ENCODE peak calls at places on chromosomes 11 and 22, in six cellular contexts. One of them, this sample, is unnamed. For H3K4me1, the result is how much of the 10 kb centered on the place peaks cover.

GRCh38 chr11:84714316-84714780 is 912.8 kb downstream of the DLG2 start:
- DNase-seq in mucosa of descending colon: no peak
- DNase-seq in prostate gland: peak
- DNase-seq in uterus: no peak
- DNase-seq in CD4-positive, alpha-beta memory T cell: no peak
- DNase-seq in A549: peak
- DNase-seq in this sample: peak

GRCh38 chr22:19488285-19488684 is 8.6 kb downstream of the CDC45 start:
- DNase-seq in uterus: no peak
- DNase-seq in prostate gland: no peak
- DNase-seq in mucosa of descending colon: no peak
- DNase-seq in A549: no peak
- DNase-seq in CD4-positive, alpha-beta memory T cell: no peak
- DNase-seq in this sample: no peak

GRCh38 chr11:98307827-98308491 is 712.8 kb upstream of the CNTN5 start:
- DNase-seq in mucosa of descending colon: no peak
- DNase-seq in CD4-positive, alpha-beta memory T cell: no peak
- DNase-seq in uterus: no peak
- DNase-seq in A549: no peak
- DNase-seq in prostate gland: no peak
- DNase-seq in this sample: no peak

GRCh38 chr11:12997168-12997567 is 11.9 kb upstream of the RASSF10 start:
- DNase-seq in A549: no peak
- DNase-seq in uterus: no peak
- DNase-seq in prostate gland: no peak
- DNase-seq in CD4-positive, alpha-beta memory T cell: no peak
- DNase-seq in mucosa of descending colon: no peak
- DNase-seq in this sample: no peak

GRCh38 chr11:84289381-84289906 is 1003.3 kb upstream of the CCDC90B start:
- DNase-seq in A549: no peak
- DNase-seq in mucosa of descending colon: no peak
- DNase-seq in prostate gland: no peak
- DNase-seq in CD4-positive, alpha-beta memory T cell: no peak
- DNase-seq in uterus: no peak
- DNase-seq in this sample: no peak

GRCh38 chr11:74592441-74593362 is at the start of gene POLD3:
- DNase-seq in A549: peak
- DNase-seq in uterus: peak
- DNase-seq in mucosa of descending colon: peak
- DNase-seq in CD4-positive, alpha-beta memory T cell: peak
- DNase-seq in prostate gland: peak
- DNase-seq in this sample: peak

GRCh38 chr11:129930743-129931142 is 35.4 kb upstream of the NFRKB start:
- DNase-seq in mucosa of descending colon: no peak
- DNase-seq in prostate gland: no peak
- DNase-seq in A549: no peak
- DNase-seq in CD4-positive, alpha-beta memory T cell: no peak
- DNase-seq in uterus: no peak
- DNase-seq in this sample: no peak

GRCh38 chr22:40218723-40219294 is 41.1 kb downstream of the TNRC6B start:
- DNase-seq in prostate gland: no peak
- DNase-seq in A549: no peak
- DNase-seq in CD4-positive, alpha-beta memory T cell: no peak
- DNase-seq in uterus: no peak
- DNase-seq in mucosa of descending colon: no peak
- DNase-seq in this sample: no peak

GRCh38 chr22:46749682-46750529 is 11.9 kb upstream of the CERK start:
- DNase-seq in mucosa of descending colon: peak
- DNase-seq in uterus: no peak
- DNase-seq in prostate gland: no peak
- DNase-seq in CD4-positive, alpha-beta memory T cell: no peak
- DNase-seq in A549: no peak
- DNase-seq in this sample: no peak

GRCh38 chr11:109203176-109203575 is 218.8 kb upstream of the C11orf87 start:
- DNase-seq in A549: no peak
- DNase-seq in prostate gland: no peak
- DNase-seq in CD4-positive, alpha-beta memory T cell: no peak
- DNase-seq in uterus: no peak
- DNase-seq in mucosa of descending colon: no peak
- DNase-seq in this sample: no peak

GRCh38 chr22:20268350-20269012 is 363 bp upstream of the RTN4R start:
- DNase-seq in A549: peak
- DNase-seq in CD4-positive, alpha-beta memory T cell: peak
- DNase-seq in uterus: peak
- DNase-seq in prostate gland: peak
- DNase-seq in mucosa of descending colon: peak
- DNase-seq in this sample: peak

GRCh38 chr11:75421035-75421602 is 11.9 kb downstream of the KLHL35 start:
- DNase-seq in A549: no peak
- DNase-seq in uterus: no peak
- DNase-seq in mucosa of descending colon: peak
- DNase-seq in prostate gland: no peak
- DNase-seq in CD4-positive, alpha-beta memory T cell: no peak
- DNase-seq in this sample: no peak

GRCh38 chr11:58900479-58901420 is 38.5 kb upstream of the GLYATL1 start:
- DNase-seq in uterus: no peak
- DNase-seq in mucosa of descending colon: peak
- DNase-seq in CD4-positive, alpha-beta memory T cell: no peak
- DNase-seq in prostate gland: peak
- DNase-seq in A549: peak
- DNase-seq in this sample: peak

GRCh38 chr11:33891714-33892327 is at the start of gene LMO2:
- DNase-seq in prostate gland: no peak
- DNase-seq in mucosa of descending colon: no peak
- DNase-seq in uterus: no peak
- DNase-seq in A549: no peak
- DNase-seq in CD4-positive, alpha-beta memory T cell: no peak
- DNase-seq in this sample: no peak

GRCh38 chr11:65917434-65918210 is 1.2 kb downstream of the C11orf68 start:
- DNase-seq in mucosa of descending colon: peak
- DNase-seq in A549: no peak
- DNase-seq in CD4-positive, alpha-beta memory T cell: no peak
- DNase-seq in prostate gland: no peak
- DNase-seq in uterus: peak
- DNase-seq in this sample: no peak
- H3K4me1 ChIP-seq in mucosa of descending colon: under half
- H3K4me1 ChIP-seq in A549: half or more
- H3K4me1 ChIP-seq in CD4-positive, alpha-beta memory T cell: half or more
- H3K4me1 ChIP-seq in prostate gland: under half
- H3K4me1 ChIP-seq in uterus: under half
- H3K4me1 ChIP-seq in this sample: under half

DNA sequence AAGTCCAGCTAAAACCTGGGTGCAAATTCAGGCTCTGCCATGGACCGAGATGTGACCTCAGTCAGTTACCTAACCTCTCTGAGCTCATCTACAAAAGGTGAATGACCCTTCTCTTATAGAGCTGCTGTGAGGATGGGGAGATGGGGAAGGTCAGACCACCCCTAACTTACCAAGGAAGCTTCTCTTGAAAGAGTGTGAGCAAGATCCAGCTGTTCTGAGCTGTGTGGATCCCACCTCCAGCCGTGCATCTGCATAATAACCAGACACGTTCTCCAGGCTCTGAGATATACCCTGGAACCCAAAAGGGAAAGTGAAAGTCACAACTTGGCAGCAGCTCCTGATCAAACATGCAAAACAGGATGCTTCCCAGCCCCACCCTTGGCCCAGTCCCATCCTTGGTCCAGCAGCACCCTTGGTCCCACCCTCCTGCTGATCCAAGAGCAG is at the start of gene APOL3:
- DNase-seq in CD4-positive, alpha-beta memory T cell: peak
- DNase-seq in mucosa of descending colon: peak
- DNase-seq in A549: no peak
- DNase-seq in uterus: peak
- DNase-seq in prostate gland: peak
- DNase-seq in this sample: no peak
- H3K4me1 ChIP-seq in CD4-positive, alpha-beta memory T cell: half or more
- H3K4me1 ChIP-seq in mucosa of descending colon: under half
- H3K4me1 ChIP-seq in A549: under half
- H3K4me1 ChIP-seq in uterus: under half
- H3K4me1 ChIP-seq in prostate gland: under half
- H3K4me1 ChIP-seq in this sample: under half

DNA sequence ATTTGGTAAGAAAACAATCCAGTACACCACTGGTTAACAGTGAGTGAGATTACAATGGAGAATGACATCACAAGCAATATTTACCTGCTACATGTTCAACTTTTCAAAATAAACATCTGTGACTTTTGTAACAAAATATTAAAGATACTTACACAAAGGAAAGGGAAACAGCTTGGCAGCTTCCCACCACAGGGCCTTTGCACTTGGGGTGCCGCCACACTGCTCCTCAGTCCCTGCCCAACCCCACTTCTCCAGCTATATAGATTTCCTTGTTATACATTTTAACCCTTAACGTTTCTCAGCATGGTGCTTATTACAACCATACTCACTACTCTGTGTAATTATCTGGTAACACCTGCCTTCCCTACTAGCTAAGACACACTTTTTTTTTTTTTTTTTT is 10.9 kb downstream of the KMT5B start:
- DNase-seq in mucosa of descending colon: no peak
- DNase-seq in CD4-positive, alpha-beta memory T cell: no peak
- DNase-seq in prostate gland: no peak
- DNase-seq in uterus: no peak
- DNase-seq in A549: no peak
- DNase-seq in this sample: no peak
- H3K4me1 ChIP-seq in mucosa of descending colon: under half
- H3K4me1 ChIP-seq in CD4-positive, alpha-beta memory T cell: half or more
- H3K4me1 ChIP-seq in prostate gland: under half
- H3K4me1 ChIP-seq in uterus: under half
- H3K4me1 ChIP-seq in A549: under half
- H3K4me1 ChIP-seq in this sample: under half

DNA sequence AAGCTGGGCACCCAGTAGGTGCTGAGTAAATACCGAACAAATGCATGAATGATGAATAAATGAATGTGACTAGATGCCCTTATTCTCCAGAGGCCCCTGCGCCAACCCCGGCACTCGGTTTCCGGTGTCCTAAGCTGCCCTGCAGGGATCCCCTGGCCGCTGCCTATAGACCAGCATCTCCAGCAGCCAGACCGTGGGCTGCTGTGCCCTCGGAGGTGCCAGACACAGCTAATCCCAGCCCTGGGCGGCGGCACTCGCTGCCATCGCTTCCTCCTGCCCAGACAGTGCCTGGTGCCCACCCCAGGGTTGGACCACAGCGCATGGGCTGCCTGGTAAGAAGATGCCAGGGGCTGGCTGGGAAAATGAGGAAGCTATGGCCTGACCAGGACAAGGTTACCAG is 15.6 kb downstream of the CREB3L1 start:
- DNase-seq in A549: no peak
- DNase-seq in uterus: no peak
- DNase-seq in mucosa of descending colon: no peak
- DNase-seq in CD4-positive, alpha-beta memory T cell: no peak
- DNase-seq in prostate gland: no peak
- DNase-seq in this sample: no peak
- H3K4me1 ChIP-seq in A549: half or more
- H3K4me1 ChIP-seq in uterus: under half
- H3K4me1 ChIP-seq in mucosa of descending colon: under half
- H3K4me1 ChIP-seq in CD4-positive, alpha-beta memory T cell: under half
- H3K4me1 ChIP-seq in prostate gland: under half
- H3K4me1 ChIP-seq in this sample: under half

DNA sequence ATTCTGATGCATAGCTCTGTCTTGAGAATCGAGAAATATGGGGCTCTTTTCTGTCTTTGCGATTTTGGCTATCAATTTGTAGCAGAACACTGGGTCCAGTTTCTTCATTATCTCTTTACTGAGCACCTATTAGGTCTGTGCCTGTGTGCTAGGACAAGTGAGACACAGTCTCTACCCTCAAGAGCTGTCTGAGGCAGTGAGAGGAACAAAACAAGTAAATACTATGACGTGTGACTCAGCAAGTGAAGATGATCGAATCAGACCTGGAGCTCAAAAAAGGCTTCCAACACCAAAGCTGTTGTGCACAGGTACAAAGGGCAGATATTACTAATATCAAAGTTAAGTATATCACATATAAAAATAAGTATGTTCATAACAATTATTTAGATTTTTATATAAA is 52.4 kb downstream of the LGR4 start:
- DNase-seq in prostate gland: no peak
- DNase-seq in A549: no peak
- DNase-seq in uterus: no peak
- DNase-seq in mucosa of descending colon: no peak
- DNase-seq in CD4-positive, alpha-beta memory T cell: no peak
- DNase-seq in this sample: no peak
- H3K4me1 ChIP-seq in prostate gland: under half
- H3K4me1 ChIP-seq in A549: half or more
- H3K4me1 ChIP-seq in uterus: under half
- H3K4me1 ChIP-seq in mucosa of descending colon: under half
- H3K4me1 ChIP-seq in CD4-positive, alpha-beta memory T cell: under half
- H3K4me1 ChIP-seq in this sample: under half

GRCh38 chr11:77093987-77094840 is 8.4 kb upstream of the OMP start:
- DNase-seq in mucosa of descending colon: peak
- DNase-seq in A549: no peak
- DNase-seq in uterus: no peak
- DNase-seq in CD4-positive, alpha-beta memory T cell: no peak
- DNase-seq in prostate gland: no peak
- DNase-seq in this sample: no peak
- H3K4me1 ChIP-seq in mucosa of descending colon: under half
- H3K4me1 ChIP-seq in A549: under half
- H3K4me1 ChIP-seq in uterus: under half
- H3K4me1 ChIP-seq in CD4-positive, alpha-beta memory T cell: under half
- H3K4me1 ChIP-seq in prostate gland: under half
- H3K4me1 ChIP-seq in this sample: under half

GRCh38 chr11:14542384-14542783 is 22.2 kb upstream of the PSMA1 start:
- DNase-seq in CD4-positive, alpha-beta memory T cell: no peak
- DNase-seq in A549: no peak
- DNase-seq in prostate gland: no peak
- DNase-seq in mucosa of descending colon: no peak
- DNase-seq in uterus: no peak
- DNase-seq in this sample: peak

GRCh38 chr11:14538271-14538925 is 18.2 kb upstream of the PSMA1 start:
- DNase-seq in uterus: no peak
- DNase-seq in CD4-positive, alpha-beta memory T cell: no peak
- DNase-seq in mucosa of descending colon: no peak
- DNase-seq in prostate gland: no peak
- DNase-seq in A549: no peak
- DNase-seq in this sample: no peak

GRCh38 chr11:14538926-14539554 is 18.9 kb upstream of the PSMA1 start:
- DNase-seq in prostate gland: no peak
- DNase-seq in A549: no peak
- DNase-seq in uterus: no peak
- DNase-seq in CD4-positive, alpha-beta memory T cell: no peak
- DNase-seq in mucosa of descending colon: no peak
- DNase-seq in this sample: no peak

GRCh38 chr11:14539867-14540475 is 19.8 kb upstream of the PSMA1 start:
- DNase-seq in prostate gland: no peak
- DNase-seq in mucosa of descending colon: no peak
- DNase-seq in A549: no peak
- DNase-seq in uterus: no peak
- DNase-seq in CD4-positive, alpha-beta memory T cell: no peak
- DNase-seq in this sample: no peak

GRCh38 chr11:14541180-14541579 is 21.0 kb upstream of the PSMA1 start:
- DNase-seq in prostate gland: no peak
- DNase-seq in uterus: no peak
- DNase-seq in mucosa of descending colon: no peak
- DNase-seq in A549: no peak
- DNase-seq in CD4-positive, alpha-beta memory T cell: no peak
- DNase-seq in this sample: peak
- H3K4me1 ChIP-seq in prostate gland: under half
- H3K4me1 ChIP-seq in uterus: under half
- H3K4me1 ChIP-seq in mucosa of descending colon: under half
- H3K4me1 ChIP-seq in A549: under half
- H3K4me1 ChIP-seq in CD4-positive, alpha-beta memory T cell: under half
- H3K4me1 ChIP-seq in this sample: under half